ENCODE peak calls at places on chromosomes 1 and 21, in four cellular contexts. D is left cardiac atrium, P is H54, A is kidney. V is an unnamed sample.

GRCh38 chr1:169873582-169874200 is 20.0 kb downstream of the SCYL3 start:
- DNase-seq in D (no peak), P (no peak), A (no peak), V (no peak)

GRCh38 chr1:115837762-115838421 is 3.0 kb downstream of the NHLH2 start:
- DNase-seq in D (no peak), P (no peak), A (peak), V (no peak)

GRCh38 chr1:38608202-38608864 is 251.2 kb downstream of the RRAGC start:
- DNase-seq in D (no peak), P (no peak), A (no peak), V (no peak)

GRCh38 chr1:234531181-234532132 is 52.5 kb upstream of the TARBP1 start:
- DNase-seq in D (peak), P (no peak), A (peak), V (no peak)

GRCh38 chr1:6108937-6109636 is 63.4 kb downstream of the KCNAB2 start:
- DNase-seq in D (no peak), P (peak), A (peak), V (peak)

GRCh38 chr1:6220236-6220635 is 14.3 kb downstream of the RNF207 start:
- DNase-seq in D (no peak), P (no peak), A (peak), V (no peak)

GRCh38 chr21:45637883-45638282 is 5.6 kb upstream of the PCBP3 start:
- DNase-seq in D (no peak), P (no peak), A (peak), V (no peak)

GRCh38 chr1:41038110-41038509 is 16.6 kb upstream of the SLFNL1 start:
- DNase-seq in D (no peak), P (no peak), A (no peak), V (no peak)

GRCh38 chr1:51420867-51421627 is 90.7 kb upstream of the TTC39A start:
- DNase-seq in D (no peak), P (no peak), A (no peak), V (no peak)

GRCh38 chr1:202625416-202626360 is 84.6 kb downstream of the SYT2 start:
- DNase-seq in D (peak), P (peak), A (peak), V (peak)